ENCODE peak calls at places on chromosomes 13 and 19, in eight cellular contexts. A is stimulated activated CD4-positive, alpha-beta T cell treated with anti-CD3 and anti-CD28 coated beads, Interleukin-4, amount 100 ng/mL, for 24 hours; R is BJ; Q is esophagus muscularis mucosa; P is Calu3; F is germinal center; W is upper lobe of right lung; Y is putamen. G is an unnamed sample.

GRCh38 chr19:3521104-3521445 is 15.0 kb downstream of the FZR1 start:
- DNase-seq in A (no peak), R (no peak), Q (no peak), P (no peak), F (no peak), W (no peak), Y (no peak), G (no peak)

GRCh38 chr13:113474179-113474578 is 16.3 kb downstream of the DCUN1D2 start:
- DNase-seq in A (no peak), R (no peak), Q (peak), P (no peak), F (no peak), W (no peak), Y (no peak), G (no peak)

GRCh38 chr13:25375727-25376358 is 4.1 kb downstream of the ATP8A2 start:
- DNase-seq in A (peak), R (no peak), Q (no peak), P (peak), F (peak), W (no peak), Y (no peak), G (peak)

GRCh38 chr13:76019421-76020044 is 383.4 kb downstream of the LMO7 start:
- DNase-seq in A (no peak), R (no peak), Q (no peak), P (no peak), F (no peak), W (peak), Y (peak), G (no peak)

GRCh38 chr13:110422913-110423688 is 116.0 kb downstream of the COL4A2 start:
- DNase-seq in A (no peak), R (no peak), Q (no peak), P (no peak), F (no peak), W (no peak), Y (no peak), G (no peak)

GRCh38 chr13:109874921-109875454 is 88.6 kb upstream of the IRS2 start:
- DNase-seq in A (no peak), R (peak), Q (peak), P (no peak), F (no peak), W (no peak), Y (no peak), G (no peak)

GRCh38 chr13:105035092-105035491 is 1500.4 kb downstream of the EFNB2 start:
- DNase-seq in A (no peak), R (no peak), Q (no peak), P (no peak), F (no peak), W (no peak), Y (no peak), G (no peak)

GRCh38 chr13:29105779-29106178 is 285.6 kb downstream of the MTUS2 start:
- DNase-seq in A (no peak), R (no peak), Q (no peak), P (no peak), F (peak), W (no peak), Y (no peak), G (no peak)

GRCh38 chr19:45172611-45173208 is 5.3 kb downstream of the TRAPPC6A start:
- DNase-seq in A (no peak), R (no peak), Q (no peak), P (no peak), F (no peak), W (no peak), Y (no peak), G (no peak)

GRCh38 chr13:76792680-76793334 is 93.4 kb downstream of the KCTD12 start:
- DNase-seq in A (no peak), R (no peak), Q (no peak), P (no peak), F (no peak), W (no peak), Y (peak), G (no peak)

GRCh38 chr13:95643471-95643813 is 1.1 kb downstream of the DZIP1 start:
- DNase-seq in A (no peak), R (no peak), Q (no peak), P (no peak), F (no peak), W (no peak), Y (peak), G (no peak)

GRCh38 chr13:73056054-73056962 is 2.5 kb upstream of the KLF5 start:
- DNase-seq in A (no peak), R (no peak), Q (no peak), P (no peak), F (no peak), W (no peak), Y (no peak), G (no peak)

GRCh38 chr13:50801087-50801931 is 42.2 kb downstream of the DLEU7 start:
- DNase-seq in A (peak), R (peak), Q (no peak), P (peak), F (peak), W (no peak), Y (peak), G (peak)

GRCh38 chr19:2239771-2240770 is 3.4 kb downstream of the SF3A2 start:
- DNase-seq in A (peak), R (no peak), Q (peak), P (no peak), F (no peak), W (no peak), Y (no peak), G (no peak)

GRCh38 chr19:35986664-35987570 is 8.1 kb upstream of the SDHAF1 start:
- DNase-seq in A (peak), R (no peak), Q (no peak), P (peak), F (peak), W (no peak), Y (no peak), G (peak)

GRCh38 chr13:30398601-30399072 is 23.7 kb upstream of the UBE2L5 start:
- DNase-seq in A (no peak), R (no peak), Q (no peak), P (no peak), F (no peak), W (no peak), Y (no peak), G (no peak)

GRCh38 chr13:21297452-21297851 is 121.0 kb downstream of the MRPL57 start:
- DNase-seq in A (no peak), R (no peak), Q (no peak), P (no peak), F (no peak), W (no peak), Y (peak), G (no peak)

GRCh38 chr13:44653261-44653660 is 77.1 kb upstream of the TSC22D1 start:
- DNase-seq in A (no peak), R (no peak), Q (no peak), P (no peak), F (no peak), W (no peak), Y (no peak), G (no peak)

GRCh38 chr19:18144906-18145305 is 8.1 kb upstream of the PIK3R2 start:
- DNase-seq in A (no peak), R (no peak), Q (no peak), P (no peak), F (no peak), W (no peak), Y (no peak), G (no peak)

GRCh38 chr19:18223860-18224524 is 2.2 kb downstream of the PDE4C start:
- DNase-seq in A (peak), R (no peak), Q (no peak), P (peak), F (peak), W (peak), Y (no peak), G (no peak)

GRCh38 chr19:22832031-22832762 is at the start of gene ZNF723:
- DNase-seq in A (no peak), R (no peak), Q (no peak), P (no peak), F (no peak), W (no peak), Y (no peak), G (no peak)

GRCh38 chr13:104011505-104012270 is 945.5 kb upstream of the SLC10A2 start:
- DNase-seq in A (no peak), R (no peak), Q (no peak), P (no peak), F (no peak), W (no peak), Y (peak), G (no peak)

GRCh38 chr19:5172859-5173577 is 167.6 kb downstream of the PTPRS start:
- DNase-seq in A (no peak), R (peak), Q (no peak), P (peak), F (no peak), W (no peak), Y (peak), G (no peak)

GRCh38 chr13:35992964-35993363 is 138.2 kb downstream of the DCLK1 start:
- DNase-seq in A (no peak), R (no peak), Q (no peak), P (no peak), F (no peak), W (no peak), Y (no peak), G (no peak)

GRCh38 chr19:39327318-39327717 is 6.7 kb upstream of the LRFN1 start:
- DNase-seq in A (no peak), R (no peak), Q (no peak), P (no peak), F (no peak), W (no peak), Y (no peak), G (no peak)

GRCh38 chr19:45154064-45154827 is 6.5 kb downstream of the NKPD1 start:
- DNase-seq in A (no peak), R (no peak), Q (no peak), P (peak), F (no peak), W (no peak), Y (no peak), G (no peak)

GRCh38 chr13:89574077-89574476 is 1773.4 kb upstream of the MIR17HG start:
- DNase-seq in A (no peak), R (no peak), Q (no peak), P (no peak), F (no peak), W (no peak), Y (no peak), G (no peak)

GRCh38 chr13:45367358-45367757 is 26.4 kb upstream of the TPT1 start:
- DNase-seq in A (peak), R (peak), Q (no peak), P (peak), F (peak), W (peak), Y (no peak), G (peak)

GRCh38 chr13:106721599-106721998 is 153.7 kb upstream of the ARGLU1 start:
- DNase-seq in A (no peak), R (no peak), Q (no peak), P (no peak), F (no peak), W (no peak), Y (no peak), G (no peak)

GRCh38 chr13:110629735-110630134 is 14.4 kb downstream of the NAXD start:
- DNase-seq in A (peak), R (no peak), Q (no peak), P (no peak), F (no peak), W (no peak), Y (no peak), G (no peak)

GRCh38 chr19:27870293-27870692 is 1342.7 kb downstream of the UQCRFS1 start:
- DNase-seq in A (no peak), R (no peak), Q (no peak), P (no peak), F (no peak), W (no peak), Y (no peak), G (no peak)

G was measured in naive B cell.